ENCODE peak calls at places on chromosomes 3 and 15, in nine cellular contexts. P is AG04450; T is activated naive CD4-positive, alpha-beta T cell; L is erythroblast; M is NCI-H446 treated with DMSO at 0.1 percent for 48 hours; J is posterior cingulate gyrus; N is kidney tubule cell; V is AG10803; W is anterior cingulate cortex. Q is an unnamed sample.

GRCh38 chr3:133573054-133573628 is 345 bp upstream of the CDV3 start:
- DNase-seq in P (peak), T (no peak), L (no peak), M (no peak), J (peak), N (peak), V (peak), W (no peak), Q (peak)

GRCh38 chr3:51955893-51956770 is 951 bp downstream of the GPR62 start:
- DNase-seq in P (no peak), T (peak), L (peak), M (no peak), J (peak), N (peak), V (no peak), W (peak), Q (no peak)

GRCh38 chr15:79071901-79072300 is 18.7 kb downstream of the RASGRF1 start:
- DNase-seq in P (no peak), T (no peak), L (no peak), M (no peak), J (no peak), N (no peak), V (peak), W (no peak), Q (no peak)

GRCh38 chr3:76651784-76652183 is 388.1 kb upstream of the ROBO2 start:
- DNase-seq in P (no peak), T (no peak), L (no peak), M (no peak), J (no peak), N (no peak), V (no peak), W (no peak), Q (no peak)

GRCh38 chr3:81723732-81724313 is 37.6 kb downstream of the GBE1 start:
- DNase-seq in P (no peak), T (no peak), L (no peak), M (no peak), J (no peak), N (peak), V (peak), W (no peak), Q (no peak)

GRCh38 chr15:82810061-82810862 is 834 bp downstream of the WHAMM start:
- DNase-seq in P (no peak), T (peak), L (peak), M (no peak), J (peak), N (peak), V (peak), W (peak), Q (no peak)

GRCh38 chr3:100063929-100064461 is 50.3 kb downstream of the FILIP1L start:
- DNase-seq in P (peak), T (no peak), L (no peak), M (no peak), J (no peak), N (no peak), V (peak), W (no peak), Q (no peak)

GRCh38 chr15:60353245-60353940 is 44.4 kb downstream of the ANXA2 start:
- DNase-seq in P (no peak), T (no peak), L (no peak), M (no peak), J (no peak), N (peak), V (no peak), W (no peak), Q (no peak)

GRCh38 chr15:85313339-85313738 is 67.1 kb upstream of the AKAP13 start:
- DNase-seq in P (no peak), T (no peak), L (no peak), M (no peak), J (no peak), N (no peak), V (no peak), W (no peak), Q (no peak)

GRCh38 chr3:170107926-170108325 is 70.1 kb downstream of the GPR160 start:
- DNase-seq in P (no peak), T (no peak), L (no peak), M (no peak), J (no peak), N (no peak), V (peak), W (no peak), Q (no peak)